ENCODE peak calls at places on chromosomes 2 and 18, in ten cellular contexts. R is HCT116, G is body of pancreas, T is IMR-90, D is right lobe of liver, S is heart left ventricle, Q is ovary, Y is A549, M is esophagus squamous epithelium, H is stomach. N is an unnamed sample. For H3K4me1, the result is how much of the 10 kb centered on the place peaks cover.

GRCh38 chr2:77434880-77435279 is 87.3 kb downstream of the LRRTM4 start:
- DNase-seq in Q (no peak), R (no peak), D (no peak), T (no peak), H (no peak), G (no peak), M (no peak), S (no peak), Y (no peak), N (no peak)

GRCh38 chr2:96536445-96537065 is at the start of gene ARID5A:
- DNase-seq in T (peak), D (peak), G (peak), R (peak), Y (peak), S (peak), Q (peak), M (peak), H (peak), N (peak)

GRCh38 chr2:128307595-128307994 is 11.1 kb downstream of the HS6ST1 start:
- DNase-seq in Y (no peak), M (no peak), Q (no peak), S (no peak), D (peak), R (no peak), T (no peak), G (no peak), H (no peak), N (no peak)

GRCh38 chr2:150627526-150627925 is 140.1 kb upstream of the RND3 start:
- DNase-seq in Q (no peak), H (no peak), S (no peak), Y (no peak), G (no peak), M (no peak), D (no peak), R (no peak), T (no peak), N (no peak)

GRCh38 chr18:13603304-13604019 is 122.9 kb downstream of the FAM210A start:
- DNase-seq in H (no peak), T (no peak), G (no peak), Y (no peak), R (no peak), Q (no peak), D (no peak), S (no peak), M (no peak), N (no peak)

GRCh38 chr2:172228177-172228785 is 125.6 kb upstream of the DLX2 start:
- DNase-seq in T (no peak), R (no peak), Y (no peak), H (no peak), G (no peak), S (no peak), M (no peak), Q (no peak), D (no peak), N (no peak)

GRCh38 chr2:32772623-32773221 is 144.9 kb downstream of the TTC27 start:
- DNase-seq in Q (no peak), H (no peak), R (peak), M (no peak), D (no peak), G (no peak), S (peak), Y (peak), T (peak), N (no peak)

GRCh38 chr18:26943906-26944305 is 78.4 kb upstream of the AQP4 start:
- DNase-seq in M (no peak), R (no peak), D (no peak), G (no peak), Q (no peak), H (no peak), S (no peak), T (no peak), Y (no peak), N (no peak)

GRCh38 chr2:65382776-65383357 is 49.5 kb downstream of the SPRED2 start:
- DNase-seq in D (peak), M (peak), H (peak), R (peak), Q (peak), G (peak), S (peak), Y (peak), T (peak), N (peak)

GRCh38 chr2:112674229-112674628 is 28.5 kb downstream of the SLC20A1 start:
- DNase-seq in G (peak), S (peak), Q (peak), H (peak), D (peak), Y (no peak), T (no peak), M (peak), R (no peak), N (peak)
- H3K4me1 ChIP-seq in G (under half), S (under half), Q (under half), H (under half), D (under half), Y (under half), T (under half), M (under half), R (under half), N (under half)

DNA sequence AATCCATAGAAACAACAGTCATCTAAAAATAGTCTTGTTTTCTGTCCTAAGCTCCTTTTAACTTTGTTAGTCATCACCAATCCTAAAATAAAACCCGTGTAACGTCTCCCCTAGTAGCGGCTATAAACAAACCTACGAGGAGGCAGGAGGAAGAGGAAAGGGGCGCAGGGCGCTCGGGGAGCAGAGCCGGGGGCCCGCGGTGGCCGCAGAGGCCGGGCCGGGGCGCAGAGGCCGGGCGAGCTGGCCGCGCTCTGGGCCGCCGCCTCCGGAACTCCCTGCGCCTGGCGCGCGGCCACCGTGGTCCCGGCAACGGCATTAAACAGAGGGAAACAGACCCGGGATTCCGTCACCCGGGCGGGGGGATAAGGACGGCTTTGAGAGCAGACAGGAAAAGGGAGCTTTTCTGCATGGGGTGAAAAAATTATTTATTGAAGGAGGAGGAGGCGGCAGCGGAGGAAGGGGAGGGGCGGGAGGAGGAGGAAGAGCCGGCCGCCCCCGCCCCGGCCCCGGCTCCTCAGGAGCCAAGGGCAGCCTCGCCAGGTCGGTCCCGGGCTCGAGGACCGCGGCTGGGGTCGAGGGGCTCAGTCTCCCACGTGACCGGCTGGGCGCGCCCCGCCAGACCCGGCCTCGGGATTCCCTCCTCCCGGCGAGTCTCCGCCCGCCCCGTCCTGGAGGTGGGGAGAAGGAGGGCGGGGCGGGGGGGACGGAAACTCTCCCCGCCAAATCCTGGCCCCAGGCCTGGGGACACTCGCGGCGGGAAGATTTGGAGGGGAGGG is 1.9 kb upstream of the NFATC1 start:
- DNase-seq in Y (peak), T (peak), G (peak), M (no peak), S (peak), H (peak), D (peak), Q (peak), R (peak), N (peak)
- TF ChIP-seq POLR2A in Y (no peak), T (peak), G (peak), M (no peak), S (peak), H (no peak), D (no peak), Q (peak), R (no peak), N (no peak)

DNA sequence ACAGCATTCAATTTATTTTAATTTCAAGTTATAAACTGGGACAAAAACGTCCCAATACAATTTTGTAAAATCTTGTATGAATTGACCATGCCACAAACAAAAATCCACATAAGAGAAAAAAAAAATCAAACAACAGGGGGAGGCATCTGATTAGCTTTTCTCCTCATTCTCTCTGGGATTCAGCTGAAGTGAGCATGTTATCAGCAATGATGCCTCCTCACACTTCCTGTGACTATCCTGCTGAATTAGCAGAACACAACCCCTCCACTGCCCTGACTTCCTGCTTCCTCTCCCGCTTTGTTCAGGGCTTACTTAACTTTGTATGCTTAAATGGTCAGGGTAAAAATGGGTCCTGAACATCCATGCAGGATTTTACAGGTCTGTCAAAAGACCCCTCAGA is 132.2 kb upstream of the ITGB6 start:
- DNase-seq in H (no peak), T (peak), Y (no peak), G (peak), Q (no peak), R (no peak), D (no peak), M (no peak), S (peak), N (no peak)
- TF ChIP-seq CTCF in H (no peak), T (peak), Y (no peak), G (no peak), Q (no peak), R (no peak), D (no peak), M (no peak), S (peak), N (no peak)

GRCh38 chr2:108564510-108564909 is 30.2 kb downstream of the LIMS1 start:
- DNase-seq in Y (no peak), D (no peak), M (no peak), Q (no peak), G (no peak), R (no peak), H (no peak), S (no peak), T (no peak), N (no peak)
- H3K4me1 ChIP-seq in Y (under half), D (under half), M (under half), Q (under half), G (under half), R (under half), H (under half), S (under half), T (under half), N (under half)